ENCODE peak calls at places on chromosomes 11 and 22, in nine cellular contexts. One of them, this sample, is unnamed.
A peak's percentile ranks its signal among the peaks of the same experiment; 100 is the strongest.

GRCh38 chr11:2599561-2600189 is 100.1 kb downstream of the KCNQ1OT1 start:
- DNase-seq in PC-3: peak; percentile 17
- DNase-seq in foreskin fibroblast: no peak
- DNase-seq in CD4-positive, alpha-beta memory T cell: no peak
- DNase-seq in fibroblast of villous mesenchyme: no peak
- DNase-seq in mucosa of descending colon: no peak
- DNase-seq in spleen: no peak
- DNase-seq in colonic mucosa: no peak
- DNase-seq in transverse colon: no peak
- DNase-seq in this sample: no peak

GRCh38 chr11:19076744-19077589 is 16.4 kb upstream of the MRGPRX2 start:
- DNase-seq in transverse colon: peak; percentile 68
- DNase-seq in spleen: peak; percentile 84
- DNase-seq in CD4-positive, alpha-beta memory T cell: peak; percentile 34
- DNase-seq in colonic mucosa: peak; percentile 73
- DNase-seq in PC-3: peak; percentile 75
- DNase-seq in fibroblast of villous mesenchyme: peak; percentile 35
- DNase-seq in foreskin fibroblast: no peak
- DNase-seq in mucosa of descending colon: peak; percentile 81
- DNase-seq in this sample: peak; percentile 53

GRCh38 chr11:70816156-70816678 is 417.9 kb downstream of the CTTN start:
- DNase-seq in CD4-positive, alpha-beta memory T cell: no peak
- DNase-seq in PC-3: no peak
- DNase-seq in spleen: no peak
- DNase-seq in foreskin fibroblast: no peak
- DNase-seq in colonic mucosa: no peak
- DNase-seq in transverse colon: no peak
- DNase-seq in fibroblast of villous mesenchyme: no peak
- DNase-seq in mucosa of descending colon: no peak
- DNase-seq in this sample: peak; percentile 40

GRCh38 chr11:109132539-109132938 is 289.5 kb upstream of the C11orf87 start:
- DNase-seq in PC-3: no peak
- DNase-seq in mucosa of descending colon: no peak
- DNase-seq in colonic mucosa: no peak
- DNase-seq in transverse colon: no peak
- DNase-seq in fibroblast of villous mesenchyme: no peak
- DNase-seq in foreskin fibroblast: peak; percentile 3
- DNase-seq in CD4-positive, alpha-beta memory T cell: no peak
- DNase-seq in spleen: no peak
- DNase-seq in this sample: no peak

GRCh38 chr22:46501701-46502100 is 35.7 kb downstream of the CELSR1 start:
- DNase-seq in colonic mucosa: no peak
- DNase-seq in foreskin fibroblast: peak; percentile 26
- DNase-seq in mucosa of descending colon: no peak
- DNase-seq in spleen: no peak
- DNase-seq in CD4-positive, alpha-beta memory T cell: no peak
- DNase-seq in transverse colon: no peak
- DNase-seq in fibroblast of villous mesenchyme: peak; percentile 71
- DNase-seq in PC-3: peak; percentile 75
- DNase-seq in this sample: no peak

GRCh38 chr11:46967962-46968361 is 31.4 kb downstream of the CSTPP1 start:
- DNase-seq in foreskin fibroblast: no peak
- DNase-seq in fibroblast of villous mesenchyme: no peak
- DNase-seq in transverse colon: no peak
- DNase-seq in spleen: no peak
- DNase-seq in colonic mucosa: no peak
- DNase-seq in CD4-positive, alpha-beta memory T cell: no peak
- DNase-seq in PC-3: no peak
- DNase-seq in mucosa of descending colon: no peak
- DNase-seq in this sample: no peak

GRCh38 chr11:130112071-130112830 is 42.6 kb downstream of the APLP2 start:
- DNase-seq in CD4-positive, alpha-beta memory T cell: no peak
- DNase-seq in spleen: no peak
- DNase-seq in foreskin fibroblast: no peak
- DNase-seq in transverse colon: no peak
- DNase-seq in PC-3: no peak
- DNase-seq in mucosa of descending colon: no peak
- DNase-seq in fibroblast of villous mesenchyme: no peak
- DNase-seq in colonic mucosa: no peak
- DNase-seq in this sample: no peak

GRCh38 chr22:31954535-31955326 is 10.4 kb downstream of the YWHAH start:
- DNase-seq in mucosa of descending colon: no peak
- DNase-seq in colonic mucosa: no peak
- DNase-seq in foreskin fibroblast: no peak
- DNase-seq in transverse colon: no peak
- DNase-seq in PC-3: no peak
- DNase-seq in spleen: peak; percentile 6
- DNase-seq in CD4-positive, alpha-beta memory T cell: no peak
- DNase-seq in fibroblast of villous mesenchyme: no peak
- DNase-seq in this sample: no peak

GRCh38 chr11:122098223-122098980 is 17.6 kb downstream of the BLID start:
- DNase-seq in transverse colon: no peak
- DNase-seq in mucosa of descending colon: no peak
- DNase-seq in PC-3: peak; percentile 49
- DNase-seq in CD4-positive, alpha-beta memory T cell: no peak
- DNase-seq in fibroblast of villous mesenchyme: no peak
- DNase-seq in spleen: no peak
- DNase-seq in foreskin fibroblast: no peak
- DNase-seq in colonic mucosa: no peak
- DNase-seq in this sample: no peak

GRCh38 chr11:32198053-32198452 is 107.2 kb downstream of the RCN1 start:
- DNase-seq in transverse colon: no peak
- DNase-seq in foreskin fibroblast: no peak
- DNase-seq in spleen: no peak
- DNase-seq in mucosa of descending colon: no peak
- DNase-seq in CD4-positive, alpha-beta memory T cell: no peak
- DNase-seq in colonic mucosa: no peak
- DNase-seq in PC-3: peak; percentile 19
- DNase-seq in fibroblast of villous mesenchyme: no peak
- DNase-seq in this sample: no peak

GRCh38 chr11:120317689-120318195 is 7.4 kb upstream of the TLCD5 start:
- DNase-seq in CD4-positive, alpha-beta memory T cell: no peak
- DNase-seq in transverse colon: no peak
- DNase-seq in foreskin fibroblast: no peak
- DNase-seq in mucosa of descending colon: no peak
- DNase-seq in fibroblast of villous mesenchyme: no peak
- DNase-seq in PC-3: no peak
- DNase-seq in colonic mucosa: no peak
- DNase-seq in spleen: no peak
- DNase-seq in this sample: no peak

GRCh38 chr11:120314861-120315260 is 10.2 kb upstream of the TLCD5 start:
- DNase-seq in CD4-positive, alpha-beta memory T cell: no peak
- DNase-seq in fibroblast of villous mesenchyme: no peak
- DNase-seq in transverse colon: no peak
- DNase-seq in PC-3: no peak
- DNase-seq in foreskin fibroblast: no peak
- DNase-seq in spleen: no peak
- DNase-seq in mucosa of descending colon: no peak
- DNase-seq in colonic mucosa: no peak
- DNase-seq in this sample: no peak

GRCh38 chr11:120318906-120319305 is 6.2 kb upstream of the TLCD5 start:
- DNase-seq in foreskin fibroblast: no peak
- DNase-seq in PC-3: no peak
- DNase-seq in transverse colon: no peak
- DNase-seq in spleen: no peak
- DNase-seq in colonic mucosa: no peak
- DNase-seq in CD4-positive, alpha-beta memory T cell: no peak
- DNase-seq in fibroblast of villous mesenchyme: no peak
- DNase-seq in mucosa of descending colon: no peak
- DNase-seq in this sample: no peak

DNA sequence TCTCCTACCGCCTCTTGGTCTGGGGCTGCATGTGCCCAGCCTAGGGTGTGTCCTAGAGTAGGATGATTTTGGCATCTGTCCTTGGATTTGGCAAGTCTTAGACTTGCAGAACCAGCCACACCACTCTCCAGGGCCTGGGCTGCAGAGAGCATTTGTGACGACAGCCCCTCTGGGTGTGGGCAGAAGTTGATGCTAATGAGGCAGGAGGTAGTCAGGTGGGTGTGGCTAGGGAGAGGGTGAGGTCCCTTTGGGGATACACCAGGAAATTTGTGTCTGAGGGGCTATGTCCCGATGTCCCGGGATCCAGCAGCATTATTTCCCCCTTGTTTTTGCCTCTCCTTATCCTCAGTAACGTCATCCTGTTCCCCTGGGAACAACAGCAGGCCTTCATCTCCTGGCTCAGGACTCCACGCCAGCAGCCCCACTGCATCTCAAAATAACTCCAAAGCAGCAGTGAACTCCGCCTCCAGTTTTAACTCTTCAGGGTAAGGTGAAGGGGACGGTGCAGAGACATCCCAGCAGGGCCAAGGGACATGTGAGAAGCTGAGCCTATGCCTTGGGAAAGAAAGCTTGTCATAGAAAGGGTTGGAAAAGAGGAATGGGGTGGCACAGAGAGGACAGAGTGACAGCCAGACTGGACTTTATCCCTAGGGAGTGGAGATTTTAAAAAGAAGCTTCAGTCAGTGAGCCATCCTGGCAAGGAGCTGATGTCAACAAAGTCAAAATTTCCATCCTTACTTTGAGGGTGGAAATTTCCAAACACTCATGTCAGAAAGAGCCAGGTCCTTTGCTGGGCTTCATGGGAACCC is 8.0 kb upstream of the TLCD5 start:
- DNase-seq in foreskin fibroblast: no peak
- DNase-seq in CD4-positive, alpha-beta memory T cell: no peak
- DNase-seq in fibroblast of villous mesenchyme: peak; percentile 44
- DNase-seq in spleen: no peak
- DNase-seq in colonic mucosa: peak; percentile 92
- DNase-seq in PC-3: peak; percentile 99
- DNase-seq in transverse colon: peak; percentile 90
- DNase-seq in mucosa of descending colon: peak; percentile 91
- DNase-seq in this sample: no peak
- H3K4me3 ChIP-seq in foreskin fibroblast: no peak overlapping the region
- H3K4me3 ChIP-seq in CD4-positive, alpha-beta memory T cell: no peak overlapping the region
- H3K4me3 ChIP-seq in fibroblast of villous mesenchyme: no peak overlapping the region
- H3K4me3 ChIP-seq in spleen: no peak overlapping the region
- H3K4me3 ChIP-seq in colonic mucosa: no peak overlapping the region
- H3K4me3 ChIP-seq in PC-3: peak overlapping the region; percentile 22
- H3K4me3 ChIP-seq in transverse colon: no peak overlapping the region
- H3K4me3 ChIP-seq in mucosa of descending colon: no peak overlapping the region
- H3K4me3 ChIP-seq in this sample: no peak overlapping the region

GRCh38 chr11:128786507-128786906 is 80.6 kb downstream of the KCNJ1 start:
- DNase-seq in mucosa of descending colon: no peak
- DNase-seq in transverse colon: no peak
- DNase-seq in fibroblast of villous mesenchyme: no peak
- DNase-seq in PC-3: no peak
- DNase-seq in colonic mucosa: no peak
- DNase-seq in CD4-positive, alpha-beta memory T cell: no peak
- DNase-seq in spleen: no peak
- DNase-seq in foreskin fibroblast: no peak
- DNase-seq in this sample: no peak

GRCh38 chr11:128789497-128790080 is 77.5 kb downstream of the KCNJ1 start:
- DNase-seq in fibroblast of villous mesenchyme: no peak
- DNase-seq in transverse colon: no peak
- DNase-seq in colonic mucosa: no peak
- DNase-seq in CD4-positive, alpha-beta memory T cell: no peak
- DNase-seq in mucosa of descending colon: no peak
- DNase-seq in foreskin fibroblast: no peak
- DNase-seq in PC-3: no peak
- DNase-seq in spleen: no peak
- DNase-seq in this sample: no peak

GRCh38 chr11:128783513-128783912 is 83.6 kb downstream of the KCNJ1 start:
- DNase-seq in CD4-positive, alpha-beta memory T cell: no peak
- DNase-seq in foreskin fibroblast: no peak
- DNase-seq in PC-3: no peak
- DNase-seq in spleen: no peak
- DNase-seq in mucosa of descending colon: no peak
- DNase-seq in fibroblast of villous mesenchyme: no peak
- DNase-seq in colonic mucosa: no peak
- DNase-seq in transverse colon: no peak
- DNase-seq in this sample: no peak

GRCh38 chr11:128779036-128779435 is 85.2 kb downstream of the FLI1 start:
- DNase-seq in colonic mucosa: no peak
- DNase-seq in CD4-positive, alpha-beta memory T cell: no peak
- DNase-seq in PC-3: no peak
- DNase-seq in foreskin fibroblast: peak; percentile 40
- DNase-seq in transverse colon: no peak
- DNase-seq in mucosa of descending colon: no peak
- DNase-seq in fibroblast of villous mesenchyme: no peak
- DNase-seq in spleen: no peak
- DNase-seq in this sample: no peak

DNA sequence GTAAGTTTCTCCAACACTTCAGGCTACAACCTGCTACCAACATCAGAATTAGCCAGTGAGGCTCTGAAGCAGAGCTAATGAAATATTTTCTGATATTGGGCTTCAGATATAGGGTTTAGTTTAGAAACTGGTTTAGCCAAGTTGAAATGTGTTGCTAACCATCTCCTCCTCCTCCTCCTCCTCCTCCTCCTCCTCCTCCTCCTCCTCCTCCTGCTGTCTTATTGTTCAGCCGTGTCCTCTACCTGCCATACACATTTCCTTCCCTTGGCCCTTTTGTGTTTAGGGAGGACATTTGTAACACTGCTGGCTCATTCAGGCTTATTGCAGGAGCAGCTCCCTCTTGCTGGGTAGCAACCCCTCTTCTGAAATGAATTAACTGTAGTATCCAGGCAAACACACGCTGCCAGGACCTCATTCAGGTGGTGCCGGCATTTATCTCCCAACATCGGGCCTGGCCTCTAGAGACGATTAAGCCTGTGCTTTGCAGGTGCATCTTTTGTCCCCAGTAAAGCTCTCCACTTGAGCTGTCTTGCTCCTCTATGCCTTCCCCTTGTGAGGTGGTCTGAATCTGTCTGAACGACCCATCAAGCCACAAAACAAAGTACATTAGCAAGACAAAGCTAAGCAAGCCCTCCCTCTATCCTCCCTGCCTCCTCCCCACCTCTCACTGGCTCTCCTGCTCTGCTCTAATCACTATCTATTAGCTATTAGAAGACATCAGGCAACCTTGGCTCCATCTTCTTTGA is 82.9 kb downstream of the KCNJ1 start:
- DNase-seq in fibroblast of villous mesenchyme: no peak
- DNase-seq in spleen: no peak
- DNase-seq in PC-3: no peak
- DNase-seq in colonic mucosa: no peak
- DNase-seq in transverse colon: no peak
- DNase-seq in foreskin fibroblast: no peak
- DNase-seq in CD4-positive, alpha-beta memory T cell: no peak
- DNase-seq in mucosa of descending colon: no peak
- DNase-seq in this sample: no peak
- H3K4me3 ChIP-seq in fibroblast of villous mesenchyme: no peak overlapping the region
- H3K4me3 ChIP-seq in spleen: no peak overlapping the region
- H3K4me3 ChIP-seq in PC-3: no peak overlapping the region
- H3K4me3 ChIP-seq in colonic mucosa: no peak overlapping the region
- H3K4me3 ChIP-seq in transverse colon: no peak overlapping the region
- H3K4me3 ChIP-seq in foreskin fibroblast: no peak overlapping the region
- H3K4me3 ChIP-seq in CD4-positive, alpha-beta memory T cell: no peak overlapping the region
- H3K4me3 ChIP-seq in mucosa of descending colon: no peak overlapping the region
- H3K4me3 ChIP-seq in this sample: no peak overlapping the region

GRCh38 chr11:123783536-123783935 is 22.6 kb downstream of the OR6M1 start:
- DNase-seq in fibroblast of villous mesenchyme: no peak
- DNase-seq in CD4-positive, alpha-beta memory T cell: no peak
- DNase-seq in colonic mucosa: no peak
- DNase-seq in transverse colon: peak; percentile 11
- DNase-seq in foreskin fibroblast: no peak
- DNase-seq in mucosa of descending colon: peak; percentile 19
- DNase-seq in spleen: no peak
- DNase-seq in PC-3: no peak
- DNase-seq in this sample: no peak
- H3K4me3 ChIP-seq in fibroblast of villous mesenchyme: no peak overlapping the region
- H3K4me3 ChIP-seq in CD4-positive, alpha-beta memory T cell: no peak overlapping the region
- H3K4me3 ChIP-seq in colonic mucosa: no peak overlapping the region
- H3K4me3 ChIP-seq in transverse colon: no peak overlapping the region
- H3K4me3 ChIP-seq in foreskin fibroblast: no peak overlapping the region
- H3K4me3 ChIP-seq in mucosa of descending colon: no peak overlapping the region
- H3K4me3 ChIP-seq in spleen: no peak overlapping the region
- H3K4me3 ChIP-seq in PC-3: no peak overlapping the region
- H3K4me3 ChIP-seq in this sample: no peak overlapping the region

GRCh38 chr22:42282252-42282942 is 11.9 kb upstream of the TCF20 start:
- DNase-seq in transverse colon: peak; percentile 54
- DNase-seq in spleen: peak; percentile 62
- DNase-seq in colonic mucosa: no peak
- DNase-seq in PC-3: no peak
- DNase-seq in foreskin fibroblast: no peak
- DNase-seq in CD4-positive, alpha-beta memory T cell: no peak
- DNase-seq in mucosa of descending colon: no peak
- DNase-seq in fibroblast of villous mesenchyme: no peak
- DNase-seq in this sample: no peak
- H3K4me3 ChIP-seq in transverse colon: no peak overlapping the region
- H3K4me3 ChIP-seq in spleen: no peak overlapping the region
- H3K4me3 ChIP-seq in colonic mucosa: no peak overlapping the region
- H3K4me3 ChIP-seq in PC-3: no peak overlapping the region
- H3K4me3 ChIP-seq in foreskin fibroblast: no peak overlapping the region
- H3K4me3 ChIP-seq in CD4-positive, alpha-beta memory T cell: no peak overlapping the region
- H3K4me3 ChIP-seq in mucosa of descending colon: no peak overlapping the region
- H3K4me3 ChIP-seq in fibroblast of villous mesenchyme: no peak overlapping the region
- H3K4me3 ChIP-seq in this sample: no peak overlapping the region